ENCODE peak calls at places on chromosomes 16 and 17, in six cellular contexts. S, V, W, Z, P and X are unnamed samples.

GRCh38 chr17:57772774-57773173 is 27.7 kb upstream of the CCDC182 start:
- DNase-seq in V (no peak), P (no peak), Z (no peak), W (no peak), S (no peak), X (no peak)

GRCh38 chr17:57109393-57110151 is 24.5 kb downstream of the AKAP1 start:
- DNase-seq in S (no peak), Z (no peak), W (no peak), V (no peak), P (no peak), X (no peak)

GRCh38 chr17:18328643-18329204 is 13.6 kb downstream of the SMCR8 start:
- DNase-seq in P (no peak), W (no peak), S (no peak), Z (no peak), V (no peak), X (no peak)

GRCh38 chr16:75138636-75139035 is 9.7 kb upstream of the ZFP1 start:
- DNase-seq in V (no peak), P (no peak), Z (no peak), W (peak), S (no peak), X (no peak)

GRCh38 chr17:78502611-78503148 is 74.5 kb downstream of the DNAH17 start:
- DNase-seq in S (no peak), Z (no peak), W (no peak), V (no peak), P (no peak), X (no peak)

GRCh38 chr17:2222901-2223616 is 80.5 kb downstream of the SMG6 start:
- DNase-seq in W (peak), S (no peak), Z (no peak), P (no peak), V (peak), X (no peak)

GRCh38 chr16:18803569-18804462 is 2.5 kb upstream of the ARL6IP1 start:
- DNase-seq in W (no peak), Z (no peak), V (no peak), S (peak), P (no peak), X (no peak)

GRCh38 chr16:49560018-49560830 is 186.6 kb downstream of the C16orf78 start:
- DNase-seq in P (no peak), W (no peak), V (no peak), S (no peak), Z (no peak), X (no peak)

GRCh38 chr17:29341726-29342125 is 47.8 kb upstream of the NUFIP2 start:
- DNase-seq in S (no peak), W (no peak), P (no peak), Z (no peak), V (no peak), X (peak)

GRCh38 chr17:46732754-46733398 is 85.6 kb downstream of the WNT3 start:
- DNase-seq in S (no peak), P (no peak), Z (no peak), W (no peak), V (no peak), X (no peak)

GRCh38 chr17:66676421-66676820 is 158.5 kb upstream of the CACNG5 start:
- DNase-seq in Z (no peak), S (no peak), P (no peak), W (no peak), V (peak), X (peak)

GRCh38 chr16:78298986-78299385 is 199.5 kb downstream of the WWOX start:
- DNase-seq in Z (no peak), P (no peak), W (no peak), S (no peak), V (peak), X (no peak)